ENCODE peak calls at places on chromosomes 5 and 9, in eight cellular contexts. X is colonic mucosa, I is B cell, T is IMR-90, J is GM13977, E is fibroblast of lung, K is A549, W is nephron progenitor cell. C is an unnamed sample.
A peak's percentile ranks its signal among the peaks of the same experiment; 100 is the strongest.

GRCh38 chr5:108905818-108906217 is 158.1 kb downstream of the FER start:
- DNase-seq in X (no peak), I (no peak), T (no peak), J (no peak), E (peak; percentile 32), K (no peak), W (no peak), C (no peak)

GRCh38 chr5:74918232-74918669 is 52.1 kb upstream of the FAM169A start:
- DNase-seq in X (no peak), I (no peak), T (no peak), J (no peak), E (no peak), K (no peak), W (no peak), C (no peak)

GRCh38 chr9:128703616-128704355 is 1.5 kb downstream of the PKN3 start:
- DNase-seq in X (no peak), I (no peak), T (no peak), J (no peak), E (no peak), K (no peak), W (no peak), C (no peak)

GRCh38 chr5:137228816-137229215 is 270.3 kb downstream of the SPOCK1 start:
- DNase-seq in X (no peak), I (no peak), T (no peak), J (no peak), E (no peak), K (no peak), W (no peak), C (no peak)

GRCh38 chr9:137798901-137799629 is 78.5 kb upstream of the CACNA1B start:
- DNase-seq in X (no peak), I (no peak), T (no peak), J (no peak), E (no peak), K (no peak), W (no peak), C (no peak)

GRCh38 chr5:138655530-138656245 is 80.5 kb upstream of the HSPA9 start:
- DNase-seq in X (no peak), I (no peak), T (no peak), J (no peak), E (no peak), K (no peak), W (no peak), C (no peak)

GRCh38 chr5:172801184-172801671 is 30.2 kb upstream of the DUSP1 start:
- DNase-seq in X (no peak), I (no peak), T (peak; percentile 98), J (no peak), E (peak; percentile 97), K (peak; percentile 61), W (no peak), C (no peak)

GRCh38 chr5:100901851-100902341 is 1.2 kb downstream of the ST8SIA4 start:
- DNase-seq in X (peak; percentile 37), I (peak; percentile 76), T (no peak), J (peak; percentile 24), E (peak; percentile 12), K (peak; percentile 32), W (no peak), C (peak; percentile 83)

C was measured in central memory CD4-positive, alpha-beta T cell.